ENCODE peak calls at places on chromosomes 12 and 14, in nine cellular contexts. S, J, W, C, X, V, B, L and D are unnamed samples.

GRCh38 chr12:68772714-68773113 is 26.7 kb downstream of the SLC35E3 start:
- DNase-seq in S (no peak), J (no peak), W (no peak), C (no peak), X (no peak), V (no peak), B (no peak), L (no peak), D (no peak)

GRCh38 chr12:130640496-130640895 is 75.6 kb downstream of the RIMBP2 start:
- DNase-seq in S (no peak), J (no peak), W (no peak), C (no peak), X (no peak), V (no peak), B (no peak), L (no peak), D (no peak)

GRCh38 chr14:102508410-102508773 is 1.2 kb downstream of the ANKRD9 start:
- DNase-seq in S (no peak), J (no peak), W (peak; percentile 62), C (no peak), X (no peak), V (no peak), B (no peak), L (no peak), D (no peak)

GRCh38 chr14:103157969-103158368 is 34.7 kb downstream of the TNFAIP2 start:
- DNase-seq in S (no peak), J (no peak), W (no peak), C (no peak), X (no peak), V (no peak), B (no peak), L (no peak), D (no peak)

GRCh38 chr12:14567311-14568195 is at the start of gene PLBD1:
- DNase-seq in S (peak; percentile 85), J (no peak), W (peak; percentile 56), C (peak; percentile 39), X (no peak), V (no peak), B (peak; percentile 46), L (no peak), D (no peak)

GRCh38 chr12:27627123-27627835 is 69.0 kb upstream of the REP15 start:
- DNase-seq in S (peak; percentile 53), J (no peak), W (no peak), C (no peak), X (no peak), V (peak; percentile 79), B (no peak), L (no peak), D (no peak)

GRCh38 chr12:52121848-52122838 is 42.6 kb downstream of the SMIM41 start:
- DNase-seq in S (peak; percentile 60), J (peak; percentile 65), W (peak; percentile 57), C (peak; percentile 59), X (no peak), V (peak; percentile 58), B (peak; percentile 81), L (peak; percentile 52), D (no peak)

GRCh38 chr12:120224304-120225199 is 23.6 kb upstream of the RPLP0 start:
- DNase-seq in S (peak; percentile 68), J (no peak), W (peak; percentile 49), C (no peak), X (no peak), V (no peak), B (no peak), L (no peak), D (peak; percentile 65)

GRCh38 chr14:68977741-68978549 is 1.2 kb downstream of the ACTN1 start:
- DNase-seq in S (peak; percentile 90), J (peak; percentile 41), W (peak; percentile 68), C (peak; percentile 24), X (peak; percentile 19), V (peak; percentile 95), B (peak; percentile 74), L (peak; percentile 40), D (peak; percentile 14)

GRCh38 chr14:52961060-52961639 is 10.3 kb upstream of the FERMT2 start:
- DNase-seq in S (no peak), J (peak; percentile 14), W (peak; percentile 54), C (no peak), X (no peak), V (peak; percentile 68), B (peak; percentile 82), L (no peak), D (no peak)

GRCh38 chr12:116426391-116427136 is 132.6 kb upstream of the MAP1LC3B2 start:
- DNase-seq in S (peak; percentile 86), J (no peak), W (peak; percentile 37), C (no peak), X (no peak), V (peak; percentile 98), B (peak; percentile 55), L (no peak), D (no peak)

GRCh38 chr14:65421201-65421981 is 8.9 kb downstream of the FUT8 start:
- DNase-seq in S (no peak), J (no peak), W (no peak), C (no peak), X (no peak), V (peak; percentile 78), B (no peak), L (no peak), D (no peak)

GRCh38 chr12:85005615-85006014 is 30.5 kb downstream of the TSPAN19 start:
- DNase-seq in S (no peak), J (no peak), W (no peak), C (no peak), X (no peak), V (no peak), B (no peak), L (no peak), D (no peak)

GRCh38 chr12:66144796-66145754 is 14.5 kb upstream of the LLPH start:
- DNase-seq in S (no peak), J (no peak), W (peak; percentile 63), C (peak; percentile 27), X (no peak), V (peak; percentile 75), B (peak; percentile 55), L (no peak), D (no peak)

GRCh38 chr12:99039367-99040120 is 394.5 kb downstream of the APAF1 start:
- DNase-seq in S (no peak), J (no peak), W (no peak), C (no peak), X (no peak), V (no peak), B (no peak), L (no peak), D (no peak)